ENCODE peak calls at places on chromosomes 3 and 15, in four cellular contexts. M is H1, L is WTC11, N is K562. G is an unnamed sample.

GRCh38 chr3:86960551-86960950 is 30.4 kb downstream of the VGLL3 start:
- DNase-seq in L (no peak), N (no peak), M (no peak), G (no peak)

GRCh38 chr3:2579206-2579605 is 480.5 kb downstream of the CNTN4 start:
- DNase-seq in M (no peak), N (no peak), L (no peak), G (peak)

GRCh38 chr3:5136619-5137429 is 14.7 kb downstream of the ARL8B start:
- DNase-seq in L (no peak), M (no peak), N (peak), G (peak)

GRCh38 chr3:63912768-63913588 is 795 bp upstream of the SCAANT1 start:
- DNase-seq in L (peak), N (peak), M (no peak), G (peak)

GRCh38 chr3:121817753-121818152 is 17.1 kb downstream of the IQCB1 start:
- DNase-seq in L (no peak), M (no peak), N (no peak), G (no peak)

GRCh38 chr3:16521580-16521941 is 8.1 kb upstream of the RFTN1 start:
- DNase-seq in L (no peak), N (no peak), M (no peak), G (no peak)

GRCh38 chr3:36964827-36965226 is 20.0 kb upstream of the TRANK1 start:
- DNase-seq in M (no peak), N (no peak), L (no peak), G (no peak)

GRCh38 chr3:162141232-162141631 is 644.6 kb downstream of the OTOL1 start:
- DNase-seq in M (no peak), L (no peak), N (no peak), G (no peak)

GRCh38 chr15:74725241-74725774 is at the start of gene CYP1A1:
- DNase-seq in M (no peak), N (no peak), L (peak), G (peak)

GRCh38 chr15:73918784-73919183 is 7.5 kb upstream of the LOXL1 start:
- DNase-seq in N (no peak), L (no peak), M (no peak), G (no peak)

GRCh38 chr3:131072845-131073244 is 46.2 kb downstream of the NEK11 start:
- DNase-seq in M (no peak), N (peak), L (no peak), G (no peak)

GRCh38 chr15:55916666-55917409 is 76.6 kb downstream of the NEDD4 start:
- DNase-seq in N (no peak), L (no peak), M (no peak), G (no peak)

GRCh38 chr3:194247350-194247740 is 103.8 kb downstream of the CPN2 start:
- DNase-seq in N (no peak), M (no peak), L (no peak), G (no peak)

GRCh38 chr3:108598375-108598774 is 8.9 kb downstream of the DZIP3 start:
- DNase-seq in N (peak), L (no peak), M (no peak), G (no peak)

GRCh38 chr15:31457161-31457560 is 130.5 kb downstream of the KLF13 start:
- DNase-seq in L (no peak), N (no peak), M (no peak), G (no peak)

GRCh38 chr3:1092771-1093170 is at the start of gene CNTN6:
- DNase-seq in L (no peak), N (no peak), M (no peak), G (peak)

GRCh38 chr15:73865379-73865778 is 8.0 kb upstream of the TBC1D21 start:
- DNase-seq in M (no peak), N (no peak), L (no peak), G (no peak)

GRCh38 chr3:122803977-122804376 is 9.1 kb downstream of the SLC49A4 start:
- DNase-seq in N (no peak), L (no peak), M (no peak), G (no peak)

GRCh38 chr3:12139111-12139511 is 19.6 kb downstream of the TIMP4 start:
- DNase-seq in M (peak), N (peak), L (peak), G (peak)

GRCh38 chr3:129599607-129600006 is 6.9 kb downstream of the PLXND1 start:
- DNase-seq in L (peak), N (peak), M (peak), G (no peak)

GRCh38 chr15:93420477-93420876 is 331.5 kb upstream of the RGMA start:
- DNase-seq in N (no peak), L (no peak), M (no peak), G (no peak)

GRCh38 chr15:68158046-68158628 is 47.0 kb downstream of the CALML4 start:
- DNase-seq in L (no peak), M (no peak), N (no peak), G (no peak)
- TF ChIP-seq TEAD4 in L (no peak), M (no peak), N (no peak), G (no peak)

DNA sequence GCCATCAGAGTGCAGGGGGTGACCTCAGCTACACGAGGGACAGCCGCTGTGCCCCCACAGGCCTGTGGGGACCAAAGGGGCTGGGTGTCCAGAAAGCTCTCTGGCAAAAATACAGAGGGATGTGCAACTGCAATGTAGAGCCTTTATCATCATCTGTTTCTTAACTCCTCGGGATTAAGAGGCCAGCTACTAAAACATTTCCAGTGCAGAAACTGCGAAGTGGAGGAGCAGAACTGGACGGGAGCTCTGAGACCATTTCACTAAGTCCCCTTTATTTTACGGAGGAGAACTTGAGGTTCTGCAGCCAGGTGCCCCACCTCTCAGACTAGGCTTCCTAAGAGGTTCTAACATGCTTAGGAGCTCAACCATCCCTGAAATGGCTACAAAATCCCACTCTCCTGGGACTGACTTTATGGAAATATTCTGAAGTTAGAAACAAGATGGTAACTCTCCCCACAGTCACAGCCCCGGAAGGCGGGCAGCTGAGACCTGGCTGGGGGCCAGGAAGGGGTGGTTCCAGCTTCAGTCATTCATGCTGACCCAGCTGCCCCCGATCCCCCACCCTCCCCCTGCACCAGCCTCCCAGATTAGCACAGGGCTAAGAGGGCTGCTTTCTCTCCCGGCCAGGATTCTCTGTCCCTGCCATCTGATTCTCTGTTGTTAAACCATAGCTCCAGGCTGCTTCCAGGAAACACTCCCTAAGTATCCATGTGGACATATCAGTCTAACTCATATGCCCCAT is 40.3 kb downstream of the UMPS start:
- DNase-seq in L (no peak), N (peak), M (no peak), G (peak)
- TF ChIP-seq TEAD4 in L (no peak), N (no peak), M (no peak), G (no peak)

GRCh38 chr3:42210731-42211130 is 55.3 kb downstream of the CCK start:
- DNase-seq in L (no peak), M (no peak), N (no peak), G (no peak)

GRCh38 chr3:42204867-42205599 is 61.0 kb downstream of the CCK start:
- DNase-seq in M (no peak), L (no peak), N (no peak), G (no peak)

GRCh38 chr3:42202239-42202865 is 63.6 kb downstream of the CCK start:
- DNase-seq in M (no peak), N (no peak), L (no peak), G (no peak)

GRCh38 chr3:42209917-42210316 is 56.1 kb downstream of the CCK start:
- DNase-seq in M (no peak), L (no peak), N (no peak), G (no peak)

GRCh38 chr3:42205800-42206514 is 60.0 kb downstream of the CCK start:
- DNase-seq in L (no peak), M (no peak), N (no peak), G (no peak)
- TF ChIP-seq TEAD4 in L (no peak), M (no peak), N (no peak), G (no peak)

GRCh38 chr15:42155546-42156265 is 730 bp downstream of the PLA2G4F start:
- DNase-seq in M (no peak), N (peak), L (no peak), G (peak)
- TF ChIP-seq TEAD4 in M (no peak), N (no peak), L (no peak), G (no peak)

DNA sequence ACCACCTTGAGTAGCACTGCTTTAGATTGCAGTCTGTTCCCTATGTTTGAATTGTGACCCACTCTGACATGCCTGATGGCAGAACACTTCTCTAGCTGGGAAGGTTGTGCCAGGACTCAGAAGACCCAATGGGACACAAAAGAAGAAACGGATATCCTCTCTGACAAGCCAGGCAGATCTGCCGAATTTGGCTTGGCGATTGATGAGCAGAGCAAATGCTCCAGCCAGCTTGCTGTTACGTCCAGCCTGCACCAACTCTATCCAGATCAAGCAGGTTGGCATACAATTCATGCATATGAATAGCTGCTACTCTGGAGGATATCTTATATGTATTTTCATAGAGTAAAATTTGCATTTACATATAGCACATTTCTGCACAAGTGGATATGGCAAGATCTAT is 102.9 kb downstream of the PEX5L start:
- DNase-seq in M (no peak), L (no peak), N (no peak), G (no peak)
- TF ChIP-seq TEAD4 in M (no peak), L (no peak), N (no peak), G (no peak)

G was measured in SK-N-SH.